ENCODE peak calls at places on chromosomes 11 and 22, in seven cellular contexts. N is astrocyte; C is CD8-positive, alpha-beta T cell; V is BE2C; M is AG09309; A is A549; F is neural crest cell. U is an unnamed sample.

GRCh38 chr11:43578346-43579170 is 102.0 kb upstream of the HSD17B12 start:
- DNase-seq in C (no peak), M (no peak), N (peak), V (no peak), F (no peak), A (peak), U (no peak)

GRCh38 chr11:99015634-99016454 is 4.9 kb upstream of the CNTN5 start:
- DNase-seq in V (peak), F (no peak), C (no peak), M (peak), A (peak), N (peak), U (no peak)

GRCh38 chr11:444397-445144 is 2.8 kb upstream of the ANO9 start:
- DNase-seq in M (no peak), C (no peak), F (no peak), V (no peak), N (peak), A (no peak), U (no peak)

GRCh38 chr22:30305519-30305905 is 16.2 kb upstream of the CASTOR1 start:
- DNase-seq in M (no peak), V (no peak), C (peak), A (no peak), F (no peak), N (no peak), U (peak)

GRCh38 chr11:69808708-69809107 is 10.5 kb downstream of the FGF3 start:
- DNase-seq in A (no peak), C (no peak), V (no peak), M (no peak), N (peak), F (no peak), U (no peak)

GRCh38 chr22:26259510-26259909 is 90.2 kb downstream of the SEZ6L start:
- DNase-seq in M (no peak), N (peak), V (no peak), C (no peak), F (peak), A (peak), U (no peak)

GRCh38 chr11:118001494-118001971 is 15.3 kb downstream of the IL10RA start:
- DNase-seq in N (no peak), A (no peak), V (no peak), M (no peak), C (no peak), F (no peak), U (no peak)

GRCh38 chr22:27757928-27758525 is 43.5 kb downstream of the MN1 start:
- DNase-seq in N (no peak), V (no peak), C (no peak), A (no peak), M (no peak), F (no peak), U (no peak)

GRCh38 chr11:11806586-11806985 is 35.2 kb upstream of the USP47 start:
- DNase-seq in A (no peak), F (no peak), M (no peak), V (no peak), N (no peak), C (no peak), U (no peak)

GRCh38 chr22:41247703-41248102 is 7.0 kb upstream of the CHADL start:
- DNase-seq in A (no peak), M (no peak), F (no peak), N (no peak), V (no peak), C (no peak), U (no peak)

GRCh38 chr22:19843107-19843856 is 11.4 kb downstream of the GNB1L start:
- DNase-seq in A (no peak), C (no peak), M (no peak), N (no peak), V (no peak), F (no peak), U (no peak)

GRCh38 chr11:87056091-87056490 is 18.4 kb downstream of the TMEM135 start:
- DNase-seq in C (no peak), N (no peak), A (no peak), V (no peak), M (no peak), F (no peak), U (no peak)

GRCh38 chr22:18075101-18075730 is 2.6 kb upstream of the PEX26 start:
- DNase-seq in A (no peak), F (no peak), C (no peak), M (no peak), V (no peak), N (no peak), U (no peak)

GRCh38 chr11:128171496-128171895 is 415.9 kb downstream of the ETS1 start:
- DNase-seq in F (no peak), V (no peak), M (no peak), A (no peak), C (no peak), N (peak), U (no peak)
- TF ChIP-seq CTCF in F (no peak), V (no peak), M (no peak), A (no peak), C (no peak), N (no peak), U (no peak)

DNA sequence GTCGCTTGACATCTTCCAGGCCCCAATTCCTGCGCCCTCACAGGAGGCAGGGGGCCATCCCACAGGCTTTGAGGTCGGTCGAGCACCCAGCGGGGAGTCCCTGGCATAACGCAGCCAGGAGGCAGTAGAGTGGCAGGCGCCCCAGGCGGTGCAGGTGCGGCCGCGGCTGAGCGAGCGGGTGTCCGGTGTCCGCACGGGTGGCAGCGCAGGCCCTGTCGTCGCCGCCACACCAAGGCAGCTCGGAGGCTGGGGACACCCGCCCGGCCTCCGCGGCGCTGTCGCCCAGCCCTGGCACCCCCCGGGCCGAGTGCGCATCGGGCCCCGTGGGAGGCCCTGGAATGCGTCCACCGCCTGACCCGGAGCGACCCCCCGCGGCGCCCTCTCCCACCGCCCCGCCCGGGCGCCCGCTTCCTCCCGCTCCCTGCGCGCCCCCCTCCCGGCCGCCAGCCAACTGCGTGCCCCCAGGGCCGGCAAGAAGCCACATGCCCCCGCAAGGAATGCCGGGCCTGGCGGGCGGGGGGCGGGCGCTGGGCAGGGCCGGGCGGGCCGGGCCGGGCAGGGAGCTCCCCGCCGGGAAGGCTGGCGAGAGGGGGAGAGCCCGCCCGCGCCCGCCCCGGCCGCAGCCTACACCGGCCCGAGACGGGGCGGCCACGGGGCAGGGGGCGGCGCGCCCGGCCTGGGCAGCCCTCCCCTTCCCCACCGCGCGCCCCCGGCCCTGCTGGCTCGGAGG is 33.9 kb downstream of the PRDM11 start:
- DNase-seq in F (peak), M (no peak), A (peak), C (no peak), V (peak), N (no peak), U (no peak)
- TF ChIP-seq CTCF in F (peak), M (peak), A (peak), C (no peak), V (peak), N (no peak), U (no peak)

DNA sequence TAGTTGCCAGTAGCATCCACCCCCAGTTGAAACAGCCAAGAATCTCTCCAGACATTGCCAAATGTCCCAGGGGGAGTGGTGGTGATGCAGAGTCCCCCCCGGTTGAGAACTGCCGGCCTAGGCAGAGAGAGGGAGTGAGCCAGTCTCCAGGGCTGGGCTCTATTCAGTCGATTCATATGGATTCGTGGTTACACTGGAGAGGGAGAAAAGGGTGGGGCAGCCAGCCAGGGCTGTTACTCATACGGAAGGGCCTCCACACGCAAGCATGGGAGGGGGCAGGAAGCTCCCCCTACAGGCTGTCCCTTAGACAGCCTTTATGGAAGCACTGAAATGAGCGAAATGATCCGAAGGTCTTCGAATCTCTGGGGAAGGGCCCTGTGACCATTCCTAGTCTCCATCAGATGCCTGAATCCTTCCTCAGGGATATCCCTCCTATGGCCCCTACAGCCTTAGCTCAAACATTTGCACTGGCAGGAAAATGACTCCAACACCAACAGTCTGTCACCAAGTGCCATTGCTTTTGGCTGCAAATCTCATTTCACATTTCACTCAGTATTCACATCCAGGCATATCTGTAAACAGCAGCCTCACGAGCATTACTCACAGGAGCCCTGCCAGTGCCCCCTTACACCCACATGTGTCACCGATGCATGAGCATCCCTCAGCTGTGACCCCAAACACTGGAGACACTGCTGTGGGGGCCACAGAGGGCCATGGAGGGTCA is 18.4 kb upstream of the TLCD5 start:
- DNase-seq in N (peak), A (peak), M (peak), C (no peak), F (no peak), V (no peak), U (no peak)
- TF ChIP-seq CTCF in N (peak), A (no peak), M (peak), C (no peak), F (peak), V (peak), U (no peak)

GRCh38 chr11:34417203-34417602 is 21.5 kb upstream of the CAT start:
- DNase-seq in V (no peak), F (no peak), A (no peak), M (no peak), C (no peak), N (no peak), U (no peak)
- TF ChIP-seq CTCF in V (no peak), F (no peak), A (no peak), M (no peak), C (no peak), N (no peak), U (no peak)

U was measured in CD4-positive, alpha-beta T cell.